ENCODE peak calls at places on chromosomes 7 and 10, in four cellular contexts. B is endothelial cell of umbilical vein, W is A549, Z is right lobe of liver. S is an unnamed sample.

GRCh38 chr10:54454271-54454670 is 346.8 kb downstream of the PCDH15 start:
- DNase-seq in Z (no peak), B (no peak), W (no peak), S (no peak)

GRCh38 chr10:43819464-43820225 is 171.0 kb upstream of the ZNF32 start:
- DNase-seq in Z (no peak), B (no peak), W (no peak), S (no peak)

GRCh38 chr7:120793213-120793936 is 64.6 kb downstream of the TSPAN12 start:
- DNase-seq in B (no peak), Z (no peak), W (no peak), S (no peak)

GRCh38 chr10:119139464-119140067 is 25.9 kb downstream of the SFXN4 start:
- DNase-seq in B (peak), W (peak), Z (peak), S (peak)

GRCh38 chr10:89283174-89283987 is 18.5 kb upstream of the IFIT2 start:
- DNase-seq in W (no peak), Z (no peak), B (no peak), S (no peak)

GRCh38 chr10:53006663-53007610 is 234.4 kb upstream of the MBL2 start:
- DNase-seq in W (no peak), B (peak), Z (no peak), S (no peak)

GRCh38 chr7:69827140-69827919 is 229.1 kb downstream of the AUTS2 start:
- DNase-seq in Z (no peak), B (no peak), W (no peak), S (no peak)

GRCh38 chr7:142913051-142913450 is 20.5 kb downstream of the TRPV5 start:
- DNase-seq in B (no peak), Z (peak), W (no peak), S (no peak)

GRCh38 chr7:131655866-131656265 is 99.4 kb upstream of the PODXL start:
- DNase-seq in Z (no peak), W (no peak), B (no peak), S (no peak)

GRCh38 chr10:133361773-133362441 is 4.1 kb upstream of the FUOM start:
- DNase-seq in Z (no peak), B (no peak), W (no peak), S (no peak)

GRCh38 chr7:136079478-136079892 is 102.3 kb upstream of the MTPN start:
- DNase-seq in B (no peak), W (no peak), Z (no peak), S (no peak)

GRCh38 chr7:51165337-51165736 is 151.3 kb downstream of the COBL start:
- DNase-seq in W (no peak), B (no peak), Z (no peak), S (no peak)

GRCh38 chr7:127895814-127896280 is 135.4 kb downstream of the LRRC4 start:
- DNase-seq in W (no peak), B (no peak), Z (no peak), S (peak)

GRCh38 chr10:112949128-112949823 is 771 bp upstream of the TCF7L2 start:
- DNase-seq in W (no peak), B (peak), Z (no peak), S (no peak)

GRCh38 chr10:59079386-59080226 is 96.8 kb upstream of the PHYHIPL start:
- DNase-seq in B (peak), W (peak), Z (no peak), S (no peak)

GRCh38 chr7:128352138-128352537 is 8.4 kb upstream of the RBM28 start:
- DNase-seq in Z (peak), W (no peak), B (peak), S (peak)

GRCh38 chr10:1040133-1040532 is 8.8 kb downstream of the IDI1 start:
- DNase-seq in W (no peak), Z (no peak), B (no peak), S (no peak)

GRCh38 chr7:48781783-48782182 is 142.6 kb upstream of the CDC14C start:
- DNase-seq in Z (no peak), B (no peak), W (no peak), S (no peak)

GRCh38 chr10:101536800-101537199 is 51.3 kb downstream of the POLL start:
- DNase-seq in Z (no peak), B (peak), W (peak), S (peak)

GRCh38 chr7:348480-348844 is 58.5 kb downstream of the FOXL3 start:
- DNase-seq in B (no peak), W (no peak), Z (no peak), S (no peak)

DNA sequence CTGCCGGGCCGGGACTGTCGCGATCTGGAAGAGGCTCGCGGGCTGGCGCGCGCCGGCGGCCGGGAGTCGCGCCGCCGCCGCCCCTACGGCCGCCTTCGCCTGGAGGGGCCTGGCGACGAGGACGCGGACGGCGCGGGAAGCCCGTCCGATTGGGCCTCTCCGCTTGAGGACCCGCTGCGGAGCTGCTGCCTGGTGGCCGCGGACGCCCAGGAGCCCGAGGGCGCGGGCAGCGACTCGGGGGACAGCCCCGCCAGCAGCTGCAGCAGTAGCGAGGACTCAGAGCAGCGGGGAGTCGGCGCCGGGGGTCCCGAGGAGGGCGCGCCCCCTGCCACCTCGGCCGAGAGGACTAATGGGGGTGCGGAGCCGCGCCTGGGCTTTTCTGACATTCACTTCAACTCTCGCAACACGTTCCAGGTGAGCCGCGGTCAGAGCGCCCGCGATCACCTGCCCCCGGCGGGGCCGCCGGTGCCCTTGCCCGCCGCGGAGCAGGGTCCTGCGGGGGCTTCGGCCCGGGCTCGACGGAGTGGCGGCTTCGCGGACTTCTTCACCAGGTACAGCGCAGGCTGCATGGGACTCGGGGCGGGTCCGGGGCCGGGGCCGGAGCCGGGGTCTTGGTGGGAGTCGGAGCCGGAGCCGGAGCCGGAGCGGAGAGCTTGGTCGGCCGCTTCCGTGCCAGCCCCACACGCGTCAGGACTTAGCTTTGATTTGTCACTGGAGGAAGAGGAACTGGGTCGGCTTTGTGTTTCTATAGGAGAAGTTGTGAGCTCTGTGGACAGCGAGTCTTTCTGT is 887 bp downstream of the TBC1D12 start:
- DNase-seq in B (peak), W (peak), Z (peak), S (peak)
- TF ChIP-seq POLR2A in B (no peak), W (no peak), Z (peak), S (no peak)

DNA sequence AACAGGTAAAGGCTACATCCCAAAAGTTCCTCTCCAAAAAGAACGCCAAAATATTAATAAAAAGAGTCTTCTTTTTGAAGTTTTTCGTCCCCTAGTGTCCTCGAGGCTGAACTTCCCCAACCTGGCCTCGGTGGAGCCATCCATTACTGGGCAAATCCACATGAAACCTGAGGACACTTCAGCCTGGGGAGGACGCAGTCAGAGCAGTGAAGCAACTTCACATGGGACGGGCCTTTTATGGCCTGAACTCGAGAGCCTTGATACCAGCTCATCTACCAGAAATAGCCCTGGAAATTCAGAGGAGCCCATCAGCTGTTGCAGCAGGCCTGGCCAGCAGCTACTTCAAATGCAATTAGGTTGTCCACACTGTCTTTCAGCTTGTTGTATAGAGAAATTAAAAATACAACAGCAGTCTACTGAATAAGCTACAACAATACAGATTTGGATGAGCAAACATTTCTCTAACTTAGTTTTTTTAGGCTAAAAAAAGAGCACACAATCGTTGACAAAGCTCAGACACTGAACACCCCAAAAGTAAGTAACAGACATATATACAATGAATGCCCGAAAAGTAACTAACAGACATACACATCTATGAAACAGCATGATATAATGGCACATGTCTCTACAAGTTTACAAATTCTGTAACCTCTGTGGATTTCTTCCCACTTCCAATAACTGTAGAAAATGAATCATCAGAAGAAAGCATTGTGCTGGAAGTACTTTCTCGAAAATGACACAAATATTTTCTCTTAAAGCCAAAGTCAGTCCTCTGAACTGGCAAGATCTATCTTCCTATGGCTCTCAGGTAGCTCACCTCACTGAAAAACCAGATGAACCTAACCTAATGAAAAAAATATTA is at the start of gene SVIL:
- DNase-seq in Z (peak), W (no peak), B (peak), S (no peak)
- TF ChIP-seq POLR2A in Z (no peak), W (no peak), B (no peak), S (no peak)

GRCh38 chr7:150686030-150686626 is 622 bp downstream of the GIMAP2 start:
- DNase-seq in W (no peak), B (peak), Z (no peak), S (no peak)
- TF ChIP-seq POLR2A in W (no peak), B (no peak), Z (no peak), S (no peak)

DNA sequence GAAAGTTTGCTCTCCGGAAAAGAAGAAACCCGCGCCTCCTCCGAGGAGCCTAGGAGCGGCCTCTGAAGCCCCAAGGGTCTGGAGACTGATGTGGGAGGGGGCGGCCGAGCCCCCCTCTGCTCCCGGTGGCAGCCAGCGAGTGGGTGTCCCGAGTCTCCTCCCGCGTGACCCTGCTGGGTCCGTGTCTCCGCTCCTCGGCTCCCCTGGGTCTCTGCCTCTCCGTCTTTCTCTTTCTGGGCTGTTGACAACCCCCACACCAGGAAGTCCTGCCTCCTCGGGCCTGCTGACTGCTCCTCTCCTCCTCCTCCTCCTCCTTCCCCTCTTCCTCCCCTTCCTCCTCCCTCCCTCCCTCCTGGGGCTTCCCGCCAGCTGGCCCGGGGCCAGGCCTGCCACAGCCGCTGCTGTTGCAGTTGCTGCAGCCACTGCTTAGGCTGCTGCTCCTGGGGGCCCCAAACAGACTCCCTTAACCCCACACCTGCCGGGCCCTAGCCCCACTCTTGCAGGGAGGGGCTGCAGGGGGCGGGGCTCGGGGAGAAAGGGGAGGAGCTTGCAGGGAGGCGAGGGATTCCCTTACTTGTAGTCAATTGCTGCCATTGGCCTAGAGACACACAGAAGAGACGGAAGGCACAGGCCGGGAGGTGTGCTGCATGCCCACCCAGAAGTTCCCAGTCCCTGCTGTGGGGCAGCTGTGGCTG is at the start of gene TSC22D4:
- DNase-seq in B (peak), Z (peak), W (peak), S (peak)
- TF ChIP-seq POLR2A in B (peak), Z (peak), W (peak), S (peak)